ENCODE peak calls at places on chromosomes 4 and X, in five cellular contexts. I is SK-N-SH, R is GM12865, U is BE2C, E is uterus. A is an unnamed sample.

GRCh38 chr4:121252224-121252806 is 88.2 kb upstream of the TNIP3 start:
- DNase-seq in U (peak; percentile 75), I (peak; percentile 66), R (peak; percentile 70), E (peak; percentile 38), A (peak; percentile 79)

GRCh38 chrX:133394765-133395164 is 20.5 kb downstream of the GPC4 start:
- DNase-seq in R (no peak), I (no peak), E (no peak), U (no peak), A (no peak)

GRCh38 chr4:13544556-13545393 is 467 bp upstream of the NKX3-2 start:
- DNase-seq in E (peak; percentile 54), I (peak; percentile 87), U (peak; percentile 84), R (peak; percentile 71), A (peak; percentile 86)

GRCh38 chr4:69907151-69907550 is 23.7 kb upstream of the CSN1S1 start:
- DNase-seq in E (no peak), U (no peak), R (no peak), I (no peak), A (no peak)

GRCh38 chrX:73863268-73863667 is 300.3 kb downstream of the CHIC1 start:
- DNase-seq in E (no peak), I (no peak), R (no peak), U (no peak), A (no peak)

GRCh38 chrX:133676344-133677122 is 261.2 kb upstream of the GPC4 start:
- DNase-seq in I (no peak), R (no peak), U (no peak), E (no peak), A (no peak)

GRCh38 chr4:40910706-40911105 is 161.0 kb downstream of the NSUN7 start:
- DNase-seq in E (no peak), I (no peak), U (no peak), R (no peak), A (peak; percentile 55)

GRCh38 chr4:10040049-10040892 is 19.0 kb upstream of the SLC2A9 start:
- DNase-seq in R (peak; percentile 38), E (no peak), U (no peak), I (no peak), A (no peak)

GRCh38 chrX:111129949-111130348 is 34.0 kb downstream of the PAK3 start:
- DNase-seq in R (no peak), U (no peak), E (no peak), I (no peak), A (no peak)

GRCh38 chr4:48428926-48429325 is 54.2 kb upstream of the SLC10A4 start:
- DNase-seq in E (no peak), I (no peak), U (no peak), R (no peak), A (no peak)

GRCh38 chrX:47278684-47279083 is 45.9 kb downstream of the USP11 start:
- DNase-seq in E (no peak), I (no peak), R (no peak), U (no peak), A (no peak)

GRCh38 chrX:8971116-8971515 is 62.8 kb downstream of the FAM9B start:
- DNase-seq in U (no peak), R (peak; percentile 27), I (peak; percentile 10), E (no peak), A (peak; percentile 71)

GRCh38 chrX:136386821-136387220 is 86.1 kb downstream of the ADGRG4 start:
- DNase-seq in I (no peak), R (no peak), U (no peak), E (no peak), A (no peak)

GRCh38 chr4:121656269-121656641 is 40.5 kb downstream of the ANXA5 start:
- DNase-seq in U (peak; percentile 52), I (peak; percentile 33), R (peak; percentile 79), E (peak; percentile 27), A (peak; percentile 84)

GRCh38 chr4:37726666-37727065 is 40.5 kb upstream of the RELL1 start:
- DNase-seq in U (no peak), E (no peak), R (no peak), I (no peak), A (no peak)

GRCh38 chr4:174490356-174490969 is 31.8 kb downstream of the HPGD start:
- DNase-seq in U (no peak), E (no peak), R (no peak), I (no peak), A (no peak)

GRCh38 chr4:138199568-138200235 is 42.4 kb downstream of the SLC7A11 start:
- DNase-seq in E (no peak), I (no peak), R (peak; percentile 30), U (no peak), A (no peak)

GRCh38 chrX:24025741-24026402 is 1.1 kb downstream of the KLHL15 start:
- DNase-seq in R (peak; percentile 47), U (no peak), E (peak; percentile 55), I (no peak), A (peak; percentile 83)

GRCh38 chrX:80181079-80181478 is 166.5 kb downstream of the TBX22 start:
- DNase-seq in E (no peak), I (no peak), R (no peak), U (peak; percentile 3), A (no peak)
- TF ChIP-seq CTCF in E (no peak), I (peak; percentile 47), R (peak; percentile 15), U (peak; percentile 61), A (no peak)

GRCh38 chr4:166202991-166203390 is 330.0 kb downstream of the TLL1 start:
- DNase-seq in R (no peak), E (no peak), I (no peak), U (no peak), A (no peak)
- H3K4me3 ChIP-seq in R (no peak overlapping the region), E (no peak overlapping the region), I (no peak overlapping the region), U (no peak overlapping the region), A (no peak overlapping the region)

GRCh38 chr4:146646601-146647000 is 7.9 kb downstream of the POU4F2 start:
- DNase-seq in U (no peak), R (no peak), I (peak; percentile 42), E (no peak), A (no peak)

GRCh38 chr4:146650034-146650433 is 11.3 kb downstream of the POU4F2 start:
- DNase-seq in R (no peak), E (no peak), U (no peak), I (no peak), A (no peak)

GRCh38 chr4:146649232-146649631 is 10.5 kb downstream of the POU4F2 start:
- DNase-seq in I (no peak), R (no peak), U (no peak), E (no peak), A (no peak)

GRCh38 chr4:146648384-146648783 is 9.7 kb downstream of the POU4F2 start:
- DNase-seq in R (no peak), U (no peak), E (no peak), I (peak; percentile 38), A (no peak)

GRCh38 chr4:146647615-146648383 is 9.1 kb downstream of the POU4F2 start:
- DNase-seq in E (no peak), I (peak; percentile 37), U (no peak), R (no peak), A (no peak)
- TF ChIP-seq CTCF in E (no peak), I (no peak), U (no peak), R (no peak), A (no peak)

GRCh38 chr4:52052475-52052780 is 1.3 kb downstream of the SPATA18 start:
- DNase-seq in R (peak; percentile 53), E (no peak), U (no peak), I (no peak), A (peak; percentile 63)
- H3K4me3 ChIP-seq in R (peak overlapping the region; percentile 62), E (no peak overlapping the region), U (no peak overlapping the region), I (no peak overlapping the region), A (peak overlapping the region; percentile 65)

DNA sequence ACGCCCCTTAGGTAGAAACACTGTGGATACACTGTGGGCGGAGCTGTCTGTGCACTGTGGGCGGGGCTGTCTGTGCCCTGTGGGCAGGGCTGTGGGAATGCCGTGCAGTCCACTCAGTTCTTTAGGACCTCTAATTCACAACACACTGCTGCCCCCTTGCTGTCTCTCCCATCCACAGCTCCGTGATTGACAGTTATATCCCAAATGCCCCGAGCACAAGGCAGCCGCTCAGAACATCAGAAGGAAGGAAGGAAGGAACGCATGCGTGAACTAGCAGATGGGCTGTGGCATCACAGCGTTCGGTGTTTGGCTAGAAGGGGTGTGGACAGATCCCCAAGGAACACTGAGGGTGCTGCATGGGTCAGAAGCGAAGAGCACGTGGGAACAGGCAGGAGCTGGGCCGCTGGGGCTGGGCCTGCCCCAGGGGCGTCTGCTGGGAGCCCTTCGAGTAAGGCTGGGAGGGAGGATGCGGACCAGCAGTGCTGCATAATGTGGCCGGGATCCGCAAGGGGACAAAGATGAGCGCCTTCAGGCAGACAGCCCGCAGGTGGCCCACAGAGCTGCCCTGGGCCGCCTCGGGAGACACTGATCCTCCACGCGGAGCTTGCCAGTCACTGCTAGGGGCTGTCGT is 29.8 kb downstream of the ACOX3 start:
- DNase-seq in I (peak; percentile 88), U (peak; percentile 95), R (no peak), E (peak; percentile 59), A (peak; percentile 80)
- TF ChIP-seq CTCF in I (peak; percentile 47), U (peak; percentile 80), R (no peak), E (peak; percentile 5), A (peak; percentile 43)

GRCh38 chr4:107034091-107034698 is 1.9 kb downstream of the DKK2 start:
- DNase-seq in E (peak; percentile 8), I (peak; percentile 77), U (peak; percentile 74), R (no peak), A (peak; percentile 68)

GRCh38 chr4:107037188-107037587 is 1.1 kb upstream of the DKK2 start:
- DNase-seq in U (peak; percentile 65), E (no peak), R (no peak), I (peak; percentile 67), A (peak; percentile 74)

GRCh38 chr4:107035711-107036601 is at the start of gene DKK2:
- DNase-seq in R (no peak), U (peak; percentile 33), I (peak; percentile 40), E (no peak), A (peak; percentile 33)

GRCh38 chr4:107034982-107035710 is 967 bp downstream of the DKK2 start:
- DNase-seq in U (peak; percentile 21), I (peak; percentile 53), E (peak; percentile 6), R (no peak), A (peak; percentile 29)

DNA sequence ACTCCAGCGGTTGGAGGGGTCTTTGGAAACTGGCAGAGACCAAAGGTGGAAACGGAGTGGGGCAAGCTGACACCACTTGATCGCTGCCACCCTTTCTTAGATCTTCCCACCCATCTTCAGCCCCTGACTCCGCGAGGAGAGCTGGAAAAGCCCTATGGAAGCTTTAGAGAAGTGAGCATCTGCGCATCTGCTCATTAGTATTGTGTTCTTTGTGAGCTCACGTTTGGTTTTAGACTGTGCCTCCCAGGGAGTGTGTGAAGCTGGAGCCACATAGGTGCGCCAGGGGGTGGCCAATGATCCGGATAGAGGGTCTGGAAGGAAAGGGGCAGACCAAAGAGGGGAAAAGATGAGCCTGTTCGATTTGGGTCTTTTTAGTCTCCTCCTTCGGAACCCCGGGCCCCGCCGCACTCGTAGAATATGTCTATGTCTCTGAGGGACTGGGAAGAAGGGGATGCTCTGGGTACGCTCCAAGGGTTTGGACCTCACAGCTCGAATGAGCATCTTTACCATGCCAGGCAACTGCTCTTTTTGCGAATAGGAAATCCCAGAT is 564 bp upstream of the DKK2 start:
- DNase-seq in E (no peak), U (peak; percentile 3), I (peak; percentile 33), R (no peak), A (no peak)
- H3K4me3 ChIP-seq in E (peak overlapping the region; percentile 3), U (peak overlapping the region; percentile 59), I (peak overlapping the region; percentile 69), R (no peak overlapping the region), A (peak overlapping the region; percentile 30)